ENCODE peak calls at places on chromosomes 7 and 10, in six cellular contexts. One of them, this sample, is unnamed.

GRCh38 chr7:106501605-106502580 is 159.1 kb downstream of the CCDC71L start:
- ATAC-seq in upper lobe of left lung: peak
- ATAC-seq in K562: peak
- ATAC-seq in GM12878: no peak
- ATAC-seq in A549: no peak
- ATAC-seq in HepG2: no peak
- ATAC-seq in this sample: no peak

GRCh38 chr7:105164751-105165150 is 150.7 kb downstream of the KMT2E start:
- ATAC-seq in upper lobe of left lung: peak
- ATAC-seq in K562: no peak
- ATAC-seq in GM12878: no peak
- ATAC-seq in A549: no peak
- ATAC-seq in HepG2: no peak
- ATAC-seq in this sample: no peak

GRCh38 chr7:151276651-151277590 is 28.4 kb upstream of the SMARCD3 start:
- ATAC-seq in upper lobe of left lung: peak
- ATAC-seq in K562: peak
- ATAC-seq in GM12878: peak
- ATAC-seq in A549: peak
- ATAC-seq in HepG2: peak
- ATAC-seq in this sample: peak

GRCh38 chr7:16811555-16811954 is 6.8 kb upstream of the AGR2 start:
- ATAC-seq in upper lobe of left lung: peak
- ATAC-seq in K562: no peak
- ATAC-seq in GM12878: no peak
- ATAC-seq in A549: peak
- ATAC-seq in HepG2: no peak
- ATAC-seq in this sample: no peak

GRCh38 chr10:11799736-11800080 is 23.4 kb upstream of the PROSER2 start:
- ATAC-seq in upper lobe of left lung: no peak
- ATAC-seq in K562: no peak
- ATAC-seq in GM12878: no peak
- ATAC-seq in A549: no peak
- ATAC-seq in HepG2: no peak
- ATAC-seq in this sample: no peak

GRCh38 chr10:129715805-129716785 is 248.0 kb downstream of the EBF3 start:
- ATAC-seq in upper lobe of left lung: peak
- ATAC-seq in K562: no peak
- ATAC-seq in GM12878: no peak
- ATAC-seq in A549: no peak
- ATAC-seq in HepG2: no peak
- ATAC-seq in this sample: no peak

GRCh38 chr10:30500963-30501504 is 67.0 kb downstream of the MAP3K8 start:
- ATAC-seq in upper lobe of left lung: no peak
- ATAC-seq in K562: peak
- ATAC-seq in GM12878: peak
- ATAC-seq in A549: no peak
- ATAC-seq in HepG2: no peak
- ATAC-seq in this sample: no peak

GRCh38 chr7:9961161-9961922 is 1012.3 kb upstream of the PHF14 start:
- ATAC-seq in upper lobe of left lung: no peak
- ATAC-seq in K562: no peak
- ATAC-seq in GM12878: no peak
- ATAC-seq in A549: no peak
- ATAC-seq in HepG2: no peak
- ATAC-seq in this sample: no peak

GRCh38 chr7:87312215-87312865 is 33.1 kb upstream of the CROT start:
- ATAC-seq in upper lobe of left lung: peak
- ATAC-seq in K562: peak
- ATAC-seq in GM12878: peak
- ATAC-seq in A549: peak
- ATAC-seq in HepG2: peak
- ATAC-seq in this sample: peak

GRCh38 chr7:22269057-22269456 is 87.9 kb downstream of the RAPGEF5 start:
- ATAC-seq in upper lobe of left lung: no peak
- ATAC-seq in K562: no peak
- ATAC-seq in GM12878: no peak
- ATAC-seq in A549: no peak
- ATAC-seq in HepG2: no peak
- ATAC-seq in this sample: no peak

DNA sequence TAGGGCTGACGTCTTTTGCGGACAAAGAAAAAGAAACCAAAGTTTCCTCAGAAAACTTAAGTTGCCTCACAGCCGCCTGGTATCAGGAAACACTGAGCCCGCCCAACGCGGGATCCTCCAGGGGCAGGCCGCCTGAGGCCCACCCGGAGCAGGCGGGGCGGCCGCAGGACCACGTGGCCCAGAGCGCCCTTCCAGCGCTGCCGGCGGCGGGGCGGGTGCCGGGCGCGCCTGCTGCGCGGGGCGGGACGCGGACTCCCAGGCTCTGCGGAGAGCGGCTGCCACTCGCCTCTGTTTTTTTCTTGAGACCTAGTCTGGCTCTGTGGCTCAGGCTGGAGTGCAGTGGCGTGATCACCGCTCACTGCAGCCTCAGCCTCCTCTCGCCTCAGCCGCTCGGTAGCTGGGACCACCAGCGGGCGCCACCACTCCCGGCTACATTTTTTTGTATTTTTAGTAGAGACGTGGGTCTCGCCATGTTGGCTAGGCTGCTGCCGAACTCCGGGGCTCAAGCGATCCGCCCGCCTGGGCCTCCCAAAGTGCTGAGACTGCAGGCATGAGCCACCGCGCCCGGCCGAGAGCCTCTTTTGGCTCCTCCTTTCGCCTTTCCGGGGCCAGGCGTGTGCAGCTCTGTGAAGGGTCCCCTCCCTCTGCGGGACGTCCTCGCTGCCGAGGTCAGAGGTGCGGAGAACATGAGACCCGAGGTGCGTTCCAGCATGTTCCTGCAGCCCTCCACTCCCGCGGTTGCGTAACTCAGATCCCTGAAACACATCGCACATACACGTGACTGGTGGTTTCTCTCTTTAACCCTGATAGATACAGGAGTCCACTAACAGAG is 11.6 kb upstream of the HNRNPF start:
- ATAC-seq in upper lobe of left lung: peak
- ATAC-seq in K562: peak
- ATAC-seq in GM12878: peak
- ATAC-seq in A549: peak
- ATAC-seq in HepG2: peak
- ATAC-seq in this sample: peak
- TF ChIP-seq CTCF in upper lobe of left lung: peak
- TF ChIP-seq CTCF in K562: no peak
- TF ChIP-seq CTCF in GM12878: peak
- TF ChIP-seq CTCF in A549: peak
- TF ChIP-seq CTCF in HepG2: no peak
- TF ChIP-seq CTCF in this sample: no peak

GRCh38 chr10:20573924-20574323 is 323.2 kb downstream of the NEBL start:
- ATAC-seq in upper lobe of left lung: no peak
- ATAC-seq in K562: no peak
- ATAC-seq in GM12878: no peak
- ATAC-seq in A549: no peak
- ATAC-seq in HepG2: no peak
- ATAC-seq in this sample: no peak
- H3K27ac ChIP-seq in upper lobe of left lung: no peak
- H3K27ac ChIP-seq in K562: no peak
- H3K27ac ChIP-seq in GM12878: no peak
- H3K27ac ChIP-seq in A549: no peak
- H3K27ac ChIP-seq in HepG2: no peak
- H3K27ac ChIP-seq in this sample: no peak

GRCh38 chr7:75889826-75890225 is 11.0 kb downstream of the RHBDD2 start:
- ATAC-seq in upper lobe of left lung: no peak
- ATAC-seq in K562: no peak
- ATAC-seq in GM12878: no peak
- ATAC-seq in A549: no peak
- ATAC-seq in HepG2: no peak
- ATAC-seq in this sample: no peak
- TF ChIP-seq EP300 in upper lobe of left lung: no peak
- TF ChIP-seq EP300 in K562: no peak
- TF ChIP-seq EP300 in GM12878: no peak
- TF ChIP-seq EP300 in A549: no peak
- TF ChIP-seq EP300 in HepG2: no peak
- TF ChIP-seq EP300 in this sample: no peak

DNA sequence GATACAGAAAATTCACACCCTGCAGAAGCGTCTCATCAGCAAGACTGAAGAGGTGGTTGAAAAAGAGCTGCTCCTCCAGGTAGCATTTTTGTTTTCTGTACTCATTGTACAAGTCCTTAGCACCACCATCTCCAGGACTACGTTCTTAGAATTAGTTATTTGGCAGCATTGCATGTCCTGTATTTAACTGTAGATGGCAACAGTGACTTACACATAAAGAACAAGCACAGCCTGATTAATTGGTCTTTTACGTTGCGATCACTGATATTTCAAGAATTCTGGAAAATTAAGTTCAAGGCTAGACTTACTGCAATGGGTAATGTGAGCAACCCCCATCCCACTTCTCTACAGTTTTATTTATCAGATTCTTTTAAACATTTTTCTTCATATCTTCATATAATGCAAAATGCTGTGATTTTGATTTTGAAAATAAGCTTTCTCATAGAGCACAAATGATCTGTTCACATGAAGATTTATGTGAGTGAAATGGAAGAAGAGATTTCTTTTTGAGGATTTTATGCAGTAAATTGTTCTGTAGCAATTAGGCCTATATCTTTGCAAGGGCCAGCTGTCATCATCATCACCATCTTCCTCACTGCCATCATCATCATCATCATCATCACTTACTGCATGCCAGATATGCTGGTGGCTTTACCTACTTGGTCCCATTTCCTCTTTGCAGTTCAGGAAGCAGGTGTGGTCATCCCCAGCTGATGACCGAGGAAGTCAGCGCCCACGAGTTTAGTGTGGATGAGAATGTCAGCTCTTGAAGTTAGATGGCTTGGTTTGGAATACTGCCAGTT is 53.3 kb downstream of the CFAP58 start:
- ATAC-seq in upper lobe of left lung: peak
- ATAC-seq in K562: peak
- ATAC-seq in GM12878: peak
- ATAC-seq in A549: peak
- ATAC-seq in HepG2: peak
- ATAC-seq in this sample: no peak
- TF ChIP-seq CTCF in upper lobe of left lung: peak
- TF ChIP-seq CTCF in K562: peak
- TF ChIP-seq CTCF in GM12878: peak
- TF ChIP-seq CTCF in A549: peak
- TF ChIP-seq CTCF in HepG2: peak
- TF ChIP-seq CTCF in this sample: no peak

DNA sequence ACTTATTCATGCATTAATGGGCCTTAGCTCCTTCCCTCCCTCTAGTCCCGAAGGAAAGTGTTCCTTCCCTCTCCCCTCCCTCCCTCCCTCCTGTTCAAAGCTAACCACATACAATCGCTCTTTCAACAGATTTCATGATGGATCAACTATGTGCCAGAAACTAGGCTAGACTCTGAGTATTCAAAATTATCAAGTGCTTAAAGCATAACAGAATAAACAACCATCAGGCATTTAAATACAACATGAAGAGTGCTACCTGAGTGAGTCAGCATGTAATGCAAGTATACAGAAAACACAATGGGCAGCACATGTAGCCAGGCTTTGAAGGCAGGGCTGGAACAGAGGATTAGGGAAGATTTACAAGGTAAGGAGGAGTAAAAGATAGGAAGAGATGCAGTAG is 11.3 kb downstream of the CHCHD3 start:
- ATAC-seq in upper lobe of left lung: no peak
- ATAC-seq in K562: no peak
- ATAC-seq in GM12878: no peak
- ATAC-seq in A549: no peak
- ATAC-seq in HepG2: no peak
- ATAC-seq in this sample: no peak
- H3K27ac ChIP-seq in upper lobe of left lung: no peak
- H3K27ac ChIP-seq in K562: no peak
- H3K27ac ChIP-seq in GM12878: no peak
- H3K27ac ChIP-seq in A549: no peak
- H3K27ac ChIP-seq in HepG2: no peak
- H3K27ac ChIP-seq in this sample: no peak

GRCh38 chr10:29389493-29389892 is 100.6 kb downstream of the LYZL1 start:
- ATAC-seq in upper lobe of left lung: no peak
- ATAC-seq in K562: no peak
- ATAC-seq in GM12878: no peak
- ATAC-seq in A549: no peak
- ATAC-seq in HepG2: no peak
- ATAC-seq in this sample: no peak

GRCh38 chr10:29389935-29390334 is 101.1 kb downstream of the LYZL1 start:
- ATAC-seq in upper lobe of left lung: no peak
- ATAC-seq in K562: no peak
- ATAC-seq in GM12878: peak
- ATAC-seq in A549: no peak
- ATAC-seq in HepG2: peak
- ATAC-seq in this sample: no peak

GRCh38 chr10:29386347-29386999 is 97.6 kb downstream of the LYZL1 start:
- ATAC-seq in upper lobe of left lung: peak
- ATAC-seq in K562: peak
- ATAC-seq in GM12878: peak
- ATAC-seq in A549: peak
- ATAC-seq in HepG2: peak
- ATAC-seq in this sample: peak

GRCh38 chr10:29392376-29393021 is 103.6 kb downstream of the LYZL1 start:
- ATAC-seq in upper lobe of left lung: peak
- ATAC-seq in K562: peak
- ATAC-seq in GM12878: peak
- ATAC-seq in A549: peak
- ATAC-seq in HepG2: peak
- ATAC-seq in this sample: peak

GRCh38 chr10:29387269-29387668 is 98.4 kb downstream of the LYZL1 start:
- ATAC-seq in upper lobe of left lung: no peak
- ATAC-seq in K562: no peak
- ATAC-seq in GM12878: no peak
- ATAC-seq in A549: no peak
- ATAC-seq in HepG2: no peak
- ATAC-seq in this sample: no peak
- TF ChIP-seq EP300 in upper lobe of left lung: no peak
- TF ChIP-seq EP300 in K562: no peak
- TF ChIP-seq EP300 in GM12878: no peak
- TF ChIP-seq EP300 in A549: no peak
- TF ChIP-seq EP300 in HepG2: no peak
- TF ChIP-seq EP300 in this sample: no peak

GRCh38 chr7:143490719-143491306 is 13.1 kb downstream of the TAS2R41 start:
- ATAC-seq in upper lobe of left lung: peak
- ATAC-seq in K562: peak
- ATAC-seq in GM12878: peak
- ATAC-seq in A549: peak
- ATAC-seq in HepG2: peak
- ATAC-seq in this sample: no peak
- TF ChIP-seq CTCF in upper lobe of left lung: peak
- TF ChIP-seq CTCF in K562: peak
- TF ChIP-seq CTCF in GM12878: peak
- TF ChIP-seq CTCF in A549: peak
- TF ChIP-seq CTCF in HepG2: peak
- TF ChIP-seq CTCF in this sample: no peak